ENCODE peak calls at places on chromosomes 6 and 20, in four cellular contexts. Z is stomach, N is H54, T is K562. F is an unnamed sample.

GRCh38 chr20:7714549-7714948 is 225.7 kb downstream of the HAO1 start:
- DNase-seq in Z (no peak), N (no peak), T (no peak), F (no peak)

GRCh38 chr6:101486124-101486523 is 92.6 kb downstream of the GRIK2 start:
- DNase-seq in Z (no peak), N (no peak), T (no peak), F (no peak)

GRCh38 chr6:113856571-113857564 is at the start of gene MARCKS:
- DNase-seq in Z (peak; percentile 85), N (no peak), T (peak; percentile 67), F (peak; percentile 81)

GRCh38 chr20:57902478-57902877 is 192.7 kb upstream of the PMEPA1 start:
- DNase-seq in Z (no peak), N (peak; percentile 83), T (no peak), F (no peak)

GRCh38 chr6:108127826-108128225 is 38.0 kb upstream of the NR2E1 start:
- DNase-seq in Z (no peak), N (no peak), T (no peak), F (no peak)

GRCh38 chr6:161353208-161353613 is 79.3 kb upstream of the AGPAT4 start:
- DNase-seq in Z (no peak), N (no peak), T (peak; percentile 54), F (no peak)

GRCh38 chr6:148203970-148204369 is 138.7 kb upstream of the SASH1 start:
- DNase-seq in Z (no peak), N (peak; percentile 21), T (no peak), F (no peak)

GRCh38 chr6:22295145-22295544 is 1.7 kb downstream of the PRL start:
- DNase-seq in Z (no peak), N (no peak), T (no peak), F (no peak)

GRCh38 chr6:149925974-149926777 is 3.3 kb upstream of the RAET1G start:
- DNase-seq in Z (peak; percentile 92), N (peak; percentile 19), T (peak; percentile 78), F (peak; percentile 74)

GRCh38 chr6:126071000-126071647 is 84.8 kb downstream of the TRMT11 start:
- DNase-seq in Z (no peak), N (no peak), T (no peak), F (no peak)

GRCh38 chr20:59042151-59042795 is at the start of gene PRELID3B:
- DNase-seq in Z (no peak), N (no peak), T (peak; percentile 74), F (no peak)

GRCh38 chr20:56373942-56374341 is 15.2 kb downstream of the FAM210B start:
- DNase-seq in Z (no peak), N (peak; percentile 47), T (no peak), F (peak; percentile 27)

GRCh38 chr6:170144952-170145587 is 145.8 kb downstream of the DLL1 start:
- DNase-seq in Z (no peak), N (no peak), T (no peak), F (no peak)

GRCh38 chr6:137750284-137750683 is 116.8 kb upstream of the TNFAIP3 start:
- DNase-seq in Z (no peak), N (no peak), T (no peak), F (no peak)

GRCh38 chr20:59661621-59662020 is 57.3 kb downstream of the PHACTR3 start:
- DNase-seq in Z (peak; percentile 9), N (no peak), T (no peak), F (no peak)

GRCh38 chr6:142605922-142606321 is 304.1 kb downstream of the ADGRG6 start:
- DNase-seq in Z (no peak), N (no peak), T (no peak), F (no peak)

GRCh38 chr20:15582146-15582776 is 991.0 kb downstream of the KIF16B start:
- DNase-seq in Z (no peak), N (no peak), T (no peak), F (no peak)

GRCh38 chr20:38196592-38196991 is 31.5 kb upstream of the TGM2 start:
- DNase-seq in Z (no peak), N (no peak), T (peak; percentile 50), F (no peak)

GRCh38 chr20:63737940-63738686 is 1.5 kb upstream of the SLC2A4RG start:
- DNase-seq in Z (no peak), N (no peak), T (peak; percentile 22), F (peak; percentile 33)

GRCh38 chr6:3411967-3412778 is 44.7 kb downstream of the SLC22A23 start:
- DNase-seq in Z (no peak), N (no peak), T (no peak), F (no peak)

GRCh38 chr6:6847591-6847990 is 259.1 kb downstream of the LY86 start:
- DNase-seq in Z (no peak), N (no peak), T (no peak), F (no peak)

GRCh38 chr6:6845603-6846002 is 257.1 kb downstream of the LY86 start:
- DNase-seq in Z (no peak), N (no peak), T (no peak), F (no peak)

GRCh38 chr6:6851862-6852261 is 255.9 kb upstream of the RREB1 start:
- DNase-seq in Z (no peak), N (no peak), T (no peak), F (no peak)

GRCh38 chr6:6856538-6857523 is 250.9 kb upstream of the RREB1 start:
- DNase-seq in Z (peak; percentile 67), N (no peak), T (no peak), F (no peak)

GRCh38 chr6:6851059-6851658 is 256.6 kb upstream of the RREB1 start:
- DNase-seq in Z (peak; percentile 55), N (peak; percentile 84), T (peak; percentile 92), F (no peak)
- TF ChIP-seq POLR2A in Z (no peak), N (no peak), T (no peak), F (no peak)

GRCh38 chr20:325889-326644 is 715 bp downstream of the SOX12 start:
- DNase-seq in Z (peak; percentile 60), N (no peak), T (peak; percentile 54), F (peak; percentile 71)

GRCh38 chr20:327946-328563 is 2.7 kb downstream of the SOX12 start:
- DNase-seq in Z (no peak), N (no peak), T (no peak), F (no peak)

GRCh38 chr20:326645-327031 is 1.3 kb downstream of the SOX12 start:
- DNase-seq in Z (peak; percentile 31), N (no peak), T (no peak), F (peak; percentile 69)

GRCh38 chr20:328596-329324 is 3.4 kb downstream of the SOX12 start:
- DNase-seq in Z (no peak), N (no peak), T (no peak), F (no peak)

DNA sequence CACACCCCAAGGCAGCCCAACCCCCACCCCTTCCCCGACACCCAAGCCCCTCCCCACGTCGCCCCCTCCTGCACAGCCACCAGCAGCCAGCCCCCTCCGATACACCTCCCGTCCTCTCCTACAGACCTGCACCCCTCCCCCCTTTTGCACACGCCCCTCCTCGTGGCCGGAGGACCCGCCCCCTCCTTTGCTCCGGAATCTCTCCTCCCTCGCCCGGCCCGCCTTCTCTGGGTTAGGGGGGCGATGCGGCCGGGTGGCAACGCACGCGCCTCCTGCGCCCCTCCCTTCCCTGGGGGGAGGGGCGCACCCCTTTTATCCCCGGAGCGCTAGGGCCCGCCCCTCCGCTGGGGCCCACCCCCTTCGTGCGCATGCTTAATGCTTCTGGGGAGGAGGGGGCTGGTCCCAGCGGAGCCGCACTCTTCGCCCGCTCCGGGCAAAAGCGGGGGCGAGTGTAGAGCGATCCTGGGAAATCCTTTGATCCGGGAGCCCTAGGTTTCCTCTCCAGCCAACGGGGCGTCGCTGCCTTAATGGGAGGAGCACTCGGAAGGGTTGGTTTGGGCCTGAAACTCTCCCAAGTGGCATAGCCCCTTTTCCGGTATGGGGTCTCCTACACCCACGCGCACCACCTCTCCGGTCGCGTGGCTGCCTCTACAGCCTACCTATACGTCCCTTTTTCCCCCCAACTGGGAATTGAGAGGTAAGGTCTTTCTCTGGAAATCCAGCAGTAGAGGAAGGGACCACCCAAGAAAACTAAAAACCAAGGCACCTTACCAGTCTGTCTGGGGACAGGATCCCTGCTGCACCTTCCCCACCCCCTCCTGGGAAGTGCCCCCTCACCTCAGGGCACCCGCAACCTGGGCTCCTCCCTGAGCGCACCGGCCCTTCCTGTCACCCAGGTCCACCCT is 1.9 kb downstream of the SOX12 start:
- DNase-seq in Z (peak; percentile 84), N (peak; percentile 76), T (peak; percentile 86), F (peak; percentile 88)
- TF ChIP-seq POLR2A in Z (no peak), N (peak; percentile 13), T (peak; percentile 75), F (peak; percentile 2)

GRCh38 chr20:34082232-34082887 is 29.7 kb downstream of the EIF2S2 start:
- DNase-seq in Z (no peak), N (no peak), T (no peak), F (no peak)
- TF ChIP-seq POLR2A in Z (no peak), N (no peak), T (no peak), F (no peak)

GRCh38 chr20:37096415-37097039 is 730 bp upstream of the RBL1 start:
- DNase-seq in Z (no peak), N (no peak), T (no peak), F (peak; percentile 48)
- TF ChIP-seq POLR2A in Z (no peak), N (no peak), T (no peak), F (no peak)

GRCh38 chr6:7107578-7108195 is at the start of gene RREB1:
- DNase-seq in Z (peak; percentile 57), N (peak; percentile 70), T (peak; percentile 93), F (peak; percentile 81)

GRCh38 chr6:7104752-7105151 is 3.0 kb upstream of the RREB1 start:
- DNase-seq in Z (no peak), N (no peak), T (no peak), F (no peak)

GRCh38 chr6:7108196-7108963 is 619 bp downstream of the RREB1 start:
- DNase-seq in Z (peak; percentile 61), N (peak; percentile 55), T (peak; percentile 64), F (peak; percentile 71)

GRCh38 chr6:7106215-7106751 is 1.5 kb upstream of the RREB1 start:
- DNase-seq in Z (no peak), N (no peak), T (peak; percentile 42), F (peak; percentile 64)

DNA sequence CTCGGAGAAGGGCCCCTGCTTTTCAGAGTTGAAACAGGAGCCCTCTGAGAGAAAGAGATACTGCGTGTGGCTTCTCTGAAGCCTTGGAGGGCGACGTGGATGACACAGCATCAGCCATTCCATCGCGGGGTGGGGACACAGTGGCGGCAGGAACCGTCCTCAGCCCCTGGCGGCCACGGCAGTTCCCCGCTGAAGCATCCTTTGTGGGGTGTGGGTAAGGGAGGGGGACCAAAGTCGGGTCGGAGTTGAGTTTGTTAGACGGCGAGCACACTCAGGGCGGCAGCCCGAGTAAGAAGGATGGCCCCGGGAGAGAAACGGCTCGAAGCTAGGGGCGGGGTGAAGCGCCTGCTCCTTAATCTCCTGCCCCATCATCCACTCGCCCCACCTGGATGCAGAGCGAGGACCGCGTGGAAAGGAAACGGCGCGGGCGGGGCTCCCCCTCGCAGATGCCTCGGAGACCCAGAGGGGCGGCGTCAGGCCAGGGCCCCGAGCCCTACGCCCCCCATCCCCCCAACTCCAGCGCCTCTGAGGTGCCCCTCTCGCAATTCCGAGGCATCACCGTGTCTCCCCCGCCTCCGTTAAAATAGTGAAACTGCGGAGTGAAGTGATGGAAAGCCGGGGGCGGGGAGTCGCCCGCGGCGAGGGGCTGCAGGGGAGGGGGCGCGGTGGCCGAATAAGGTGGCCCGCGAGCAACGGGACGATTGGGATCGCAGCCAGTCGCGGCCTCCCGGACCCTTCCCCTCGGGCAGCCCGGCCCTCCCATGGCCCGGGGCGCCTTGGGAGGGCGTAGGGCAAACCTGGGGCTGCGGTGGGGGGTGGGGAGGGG is 796 bp upstream of the RREB1 start:
- DNase-seq in Z (no peak), N (no peak), T (peak; percentile 87), F (peak; percentile 92)
- TF ChIP-seq POLR2A in Z (no peak), N (no peak), T (peak; percentile 73), F (peak; percentile 76)

GRCh38 chr6:37102299-37103168 is 67.4 kb upstream of the PIM1 start:
- DNase-seq in Z (peak; percentile 84), N (peak; percentile 81), T (peak; percentile 81), F (peak; percentile 95)
- TF ChIP-seq POLR2A in Z (no peak), N (peak; percentile 49), T (peak; percentile 37), F (peak; percentile 82)

GRCh38 chr6:41720783-41721182 is 14.6 kb downstream of the TFEB start:
- DNase-seq in Z (no peak), N (no peak), T (no peak), F (no peak)
- TF ChIP-seq POLR2A in Z (no peak), N (no peak), T (no peak), F (no peak)